ENCODE peak calls at places on chromosomes 3 and 15, in six cellular contexts. J is WERI-Rb-1; Z is LHCN-M2; Q is kidney epithelial cell; M is GM12892; T is stimulated activated CD4-positive, alpha-beta T cell treated with anti-CD3 and anti-CD28 coated beads, Interleukin-1b, Interleukin-23, amount 100 ng/mL, for 1 hour. R is an unnamed sample.

GRCh38 chr3:6551165-6551564 is 309.8 kb upstream of the GRM7 start:
- DNase-seq in J (no peak), Z (no peak), Q (no peak), M (no peak), T (no peak), R (no peak)

GRCh38 chr15:31306426-31307269 is 20.0 kb upstream of the KLF13 start:
- DNase-seq in J (no peak), Z (no peak), Q (no peak), M (no peak), T (no peak), R (no peak)

GRCh38 chr15:60795471-60795870 is 316.5 kb upstream of the ICE2 start:
- DNase-seq in J (no peak), Z (no peak), Q (no peak), M (no peak), T (no peak), R (no peak)

GRCh38 chr3:189272500-189273119 is 100.8 kb downstream of the TPRG1 start:
- DNase-seq in J (no peak), Z (peak), Q (no peak), M (no peak), T (no peak), R (no peak)

GRCh38 chr3:31106204-31106603 is 211.7 kb upstream of the GADL1 start:
- DNase-seq in J (no peak), Z (peak), Q (no peak), M (no peak), T (no peak), R (no peak)

GRCh38 chr15:29917600-29918597 is 95.6 kb upstream of the TJP1 start:
- DNase-seq in J (no peak), Z (no peak), Q (no peak), M (no peak), T (no peak), R (no peak)

GRCh38 chr15:64337761-64338160 is 18.2 kb downstream of the CSNK1G1 start:
- DNase-seq in J (no peak), Z (no peak), Q (no peak), M (no peak), T (no peak), R (no peak)

GRCh38 chr3:157248590-157249425 is 88.9 kb upstream of the CCNL1 start:
- DNase-seq in J (no peak), Z (peak), Q (peak), M (no peak), T (no peak), R (no peak)

GRCh38 chr15:92922405-92923002 is 22.4 kb downstream of the CHD2 start:
- DNase-seq in J (no peak), Z (no peak), Q (no peak), M (no peak), T (no peak), R (no peak)

GRCh38 chr15:69820819-69821218 is 276.9 kb downstream of the TLE3 start:
- DNase-seq in J (no peak), Z (no peak), Q (no peak), M (no peak), T (no peak), R (no peak)

GRCh38 chr3:54826255-54826691 is 101.6 kb downstream of the LRTM1 start:
- DNase-seq in J (no peak), Z (peak), Q (no peak), M (no peak), T (no peak), R (no peak)

R was measured in cerebellar nuclear complex.